ENCODE peak calls at places on chromosome 19, in seven cellular contexts. One of them, this sample, is unnamed.

GRCh38 chr19:10353793-10354391 is 14.5 kb upstream of the ICAM3 start:
- DNase-seq in PC-3: peak
- DNase-seq in C1 segment of cervical spinal cord: no peak
- DNase-seq in activated CD4-positive, alpha-beta memory T cell treated with anti-CD3 and anti-CD28 coated beads, Interleukin-2, amount 10 ng/mL, durations not matched to agents 7 days and 5 days: peak
- DNase-seq in H54: no peak
- DNase-seq in GM04504: no peak
- DNase-seq in nephron progenitor cell: peak
- DNase-seq in this sample: no peak

GRCh38 chr19:49127674-49128544 is 8.6 kb downstream of the PPFIA3 start:
- DNase-seq in C1 segment of cervical spinal cord: peak
- DNase-seq in GM04504: peak
- DNase-seq in H54: peak
- DNase-seq in activated CD4-positive, alpha-beta memory T cell treated with anti-CD3 and anti-CD28 coated beads, Interleukin-2, amount 10 ng/mL, durations not matched to agents 7 days and 5 days: peak
- DNase-seq in PC-3: peak
- DNase-seq in nephron progenitor cell: peak
- DNase-seq in this sample: peak

GRCh38 chr19:52397310-52398090 is at the start of gene ZNF528:
- DNase-seq in GM04504: peak
- DNase-seq in C1 segment of cervical spinal cord: peak
- DNase-seq in activated CD4-positive, alpha-beta memory T cell treated with anti-CD3 and anti-CD28 coated beads, Interleukin-2, amount 10 ng/mL, durations not matched to agents 7 days and 5 days: peak
- DNase-seq in PC-3: peak
- DNase-seq in H54: peak
- DNase-seq in nephron progenitor cell: peak
- DNase-seq in this sample: peak

GRCh38 chr19:40685563-40685962 is 4.9 kb downstream of the NUMBL start:
- DNase-seq in activated CD4-positive, alpha-beta memory T cell treated with anti-CD3 and anti-CD28 coated beads, Interleukin-2, amount 10 ng/mL, durations not matched to agents 7 days and 5 days: no peak
- DNase-seq in nephron progenitor cell: no peak
- DNase-seq in PC-3: no peak
- DNase-seq in GM04504: no peak
- DNase-seq in H54: no peak
- DNase-seq in C1 segment of cervical spinal cord: no peak
- DNase-seq in this sample: no peak

GRCh38 chr19:12766051-12766521 is 9.3 kb downstream of the HOOK2 start:
- DNase-seq in nephron progenitor cell: peak
- DNase-seq in activated CD4-positive, alpha-beta memory T cell treated with anti-CD3 and anti-CD28 coated beads, Interleukin-2, amount 10 ng/mL, durations not matched to agents 7 days and 5 days: peak
- DNase-seq in H54: peak
- DNase-seq in C1 segment of cervical spinal cord: no peak
- DNase-seq in PC-3: peak
- DNase-seq in GM04504: no peak
- DNase-seq in this sample: no peak

GRCh38 chr19:39157275-39157996 is 31.9 kb downstream of the PAK4 start:
- DNase-seq in GM04504: no peak
- DNase-seq in PC-3: no peak
- DNase-seq in H54: no peak
- DNase-seq in activated CD4-positive, alpha-beta memory T cell treated with anti-CD3 and anti-CD28 coated beads, Interleukin-2, amount 10 ng/mL, durations not matched to agents 7 days and 5 days: no peak
- DNase-seq in C1 segment of cervical spinal cord: no peak
- DNase-seq in nephron progenitor cell: no peak
- DNase-seq in this sample: no peak

GRCh38 chr19:4456843-4457653 is 546 bp downstream of the UBXN6 start:
- DNase-seq in nephron progenitor cell: peak
- DNase-seq in C1 segment of cervical spinal cord: peak
- DNase-seq in PC-3: no peak
- DNase-seq in activated CD4-positive, alpha-beta memory T cell treated with anti-CD3 and anti-CD28 coated beads, Interleukin-2, amount 10 ng/mL, durations not matched to agents 7 days and 5 days: peak
- DNase-seq in H54: no peak
- DNase-seq in GM04504: peak
- DNase-seq in this sample: peak

GRCh38 chr19:19459707-19460251 is 54.3 kb downstream of the GATAD2A start:
- DNase-seq in activated CD4-positive, alpha-beta memory T cell treated with anti-CD3 and anti-CD28 coated beads, Interleukin-2, amount 10 ng/mL, durations not matched to agents 7 days and 5 days: peak
- DNase-seq in nephron progenitor cell: no peak
- DNase-seq in PC-3: peak
- DNase-seq in C1 segment of cervical spinal cord: no peak
- DNase-seq in H54: peak
- DNase-seq in GM04504: peak
- DNase-seq in this sample: peak

GRCh38 chr19:17871878-17872250 is at the start of gene SLC5A5:
- DNase-seq in PC-3: peak
- DNase-seq in activated CD4-positive, alpha-beta memory T cell treated with anti-CD3 and anti-CD28 coated beads, Interleukin-2, amount 10 ng/mL, durations not matched to agents 7 days and 5 days: peak
- DNase-seq in C1 segment of cervical spinal cord: no peak
- DNase-seq in nephron progenitor cell: peak
- DNase-seq in H54: no peak
- DNase-seq in GM04504: no peak
- DNase-seq in this sample: no peak

GRCh38 chr19:7598180-7598579 is 2.5 kb downstream of the CAMSAP3 start:
- DNase-seq in PC-3: no peak
- DNase-seq in activated CD4-positive, alpha-beta memory T cell treated with anti-CD3 and anti-CD28 coated beads, Interleukin-2, amount 10 ng/mL, durations not matched to agents 7 days and 5 days: no peak
- DNase-seq in nephron progenitor cell: no peak
- DNase-seq in H54: no peak
- DNase-seq in GM04504: no peak
- DNase-seq in C1 segment of cervical spinal cord: no peak
- DNase-seq in this sample: no peak

GRCh38 chr19:19321143-19321577 is 531 bp downstream of the MAU2 start:
- DNase-seq in GM04504: no peak
- DNase-seq in activated CD4-positive, alpha-beta memory T cell treated with anti-CD3 and anti-CD28 coated beads, Interleukin-2, amount 10 ng/mL, durations not matched to agents 7 days and 5 days: peak
- DNase-seq in C1 segment of cervical spinal cord: peak
- DNase-seq in nephron progenitor cell: peak
- DNase-seq in PC-3: peak
- DNase-seq in H54: no peak
- DNase-seq in this sample: no peak

GRCh38 chr19:14102756-14103155 is 12.2 kb upstream of the SAMD1 start:
- DNase-seq in H54: no peak
- DNase-seq in GM04504: no peak
- DNase-seq in C1 segment of cervical spinal cord: no peak
- DNase-seq in PC-3: no peak
- DNase-seq in nephron progenitor cell: no peak
- DNase-seq in activated CD4-positive, alpha-beta memory T cell treated with anti-CD3 and anti-CD28 coated beads, Interleukin-2, amount 10 ng/mL, durations not matched to agents 7 days and 5 days: no peak
- DNase-seq in this sample: no peak

GRCh38 chr19:6273701-6274601 is 5.8 kb downstream of the MLLT1 start:
- DNase-seq in C1 segment of cervical spinal cord: peak
- DNase-seq in activated CD4-positive, alpha-beta memory T cell treated with anti-CD3 and anti-CD28 coated beads, Interleukin-2, amount 10 ng/mL, durations not matched to agents 7 days and 5 days: no peak
- DNase-seq in H54: peak
- DNase-seq in nephron progenitor cell: peak
- DNase-seq in GM04504: peak
- DNase-seq in PC-3: peak
- DNase-seq in this sample: peak

GRCh38 chr19:17866312-17867012 is 5.3 kb upstream of the SLC5A5 start:
- DNase-seq in activated CD4-positive, alpha-beta memory T cell treated with anti-CD3 and anti-CD28 coated beads, Interleukin-2, amount 10 ng/mL, durations not matched to agents 7 days and 5 days: no peak
- DNase-seq in PC-3: no peak
- DNase-seq in nephron progenitor cell: no peak
- DNase-seq in C1 segment of cervical spinal cord: no peak
- DNase-seq in H54: no peak
- DNase-seq in GM04504: no peak
- DNase-seq in this sample: no peak

GRCh38 chr19:752652-753517 is 2.0 kb downstream of the MISP start:
- DNase-seq in PC-3: peak
- DNase-seq in activated CD4-positive, alpha-beta memory T cell treated with anti-CD3 and anti-CD28 coated beads, Interleukin-2, amount 10 ng/mL, durations not matched to agents 7 days and 5 days: no peak
- DNase-seq in nephron progenitor cell: peak
- DNase-seq in H54: peak
- DNase-seq in C1 segment of cervical spinal cord: no peak
- DNase-seq in GM04504: peak
- DNase-seq in this sample: peak

GRCh38 chr19:38145627-38146026 is 78.4 kb downstream of the DPF1 start:
- DNase-seq in activated CD4-positive, alpha-beta memory T cell treated with anti-CD3 and anti-CD28 coated beads, Interleukin-2, amount 10 ng/mL, durations not matched to agents 7 days and 5 days: no peak
- DNase-seq in nephron progenitor cell: no peak
- DNase-seq in PC-3: no peak
- DNase-seq in GM04504: no peak
- DNase-seq in H54: no peak
- DNase-seq in C1 segment of cervical spinal cord: no peak
- DNase-seq in this sample: no peak

GRCh38 chr19:40831502-40832430 is 18.5 kb downstream of the CYP2A6 start:
- DNase-seq in PC-3: peak
- DNase-seq in C1 segment of cervical spinal cord: no peak
- DNase-seq in H54: peak
- DNase-seq in GM04504: peak
- DNase-seq in nephron progenitor cell: no peak
- DNase-seq in activated CD4-positive, alpha-beta memory T cell treated with anti-CD3 and anti-CD28 coated beads, Interleukin-2, amount 10 ng/mL, durations not matched to agents 7 days and 5 days: no peak
- DNase-seq in this sample: peak

GRCh38 chr19:38912600-38913514 is 871 bp upstream of the CCER2 start:
- DNase-seq in PC-3: no peak
- DNase-seq in activated CD4-positive, alpha-beta memory T cell treated with anti-CD3 and anti-CD28 coated beads, Interleukin-2, amount 10 ng/mL, durations not matched to agents 7 days and 5 days: no peak
- DNase-seq in GM04504: no peak
- DNase-seq in H54: no peak
- DNase-seq in nephron progenitor cell: no peak
- DNase-seq in C1 segment of cervical spinal cord: no peak
- DNase-seq in this sample: no peak

GRCh38 chr19:50203281-50204080 is at the start of gene MYH14:
- DNase-seq in GM04504: no peak
- DNase-seq in activated CD4-positive, alpha-beta memory T cell treated with anti-CD3 and anti-CD28 coated beads, Interleukin-2, amount 10 ng/mL, durations not matched to agents 7 days and 5 days: no peak
- DNase-seq in H54: no peak
- DNase-seq in PC-3: peak
- DNase-seq in nephron progenitor cell: peak
- DNase-seq in C1 segment of cervical spinal cord: peak
- DNase-seq in this sample: no peak

GRCh38 chr19:10000171-10000826 is 10.0 kb downstream of the COL5A3 start:
- DNase-seq in nephron progenitor cell: peak
- DNase-seq in H54: peak
- DNase-seq in activated CD4-positive, alpha-beta memory T cell treated with anti-CD3 and anti-CD28 coated beads, Interleukin-2, amount 10 ng/mL, durations not matched to agents 7 days and 5 days: peak
- DNase-seq in C1 segment of cervical spinal cord: peak
- DNase-seq in GM04504: peak
- DNase-seq in PC-3: peak
- DNase-seq in this sample: no peak

GRCh38 chr19:46955813-46956371 is 63.7 kb upstream of the NPAS1 start:
- DNase-seq in H54: no peak
- DNase-seq in GM04504: no peak
- DNase-seq in nephron progenitor cell: no peak
- DNase-seq in PC-3: no peak
- DNase-seq in activated CD4-positive, alpha-beta memory T cell treated with anti-CD3 and anti-CD28 coated beads, Interleukin-2, amount 10 ng/mL, durations not matched to agents 7 days and 5 days: peak
- DNase-seq in C1 segment of cervical spinal cord: no peak
- DNase-seq in this sample: no peak

GRCh38 chr19:55353356-55353802 is 1.1 kb downstream of the COX6B2 start:
- DNase-seq in PC-3: peak
- DNase-seq in H54: no peak
- DNase-seq in activated CD4-positive, alpha-beta memory T cell treated with anti-CD3 and anti-CD28 coated beads, Interleukin-2, amount 10 ng/mL, durations not matched to agents 7 days and 5 days: no peak
- DNase-seq in nephron progenitor cell: peak
- DNase-seq in GM04504: no peak
- DNase-seq in C1 segment of cervical spinal cord: no peak
- DNase-seq in this sample: no peak

GRCh38 chr19:4352701-4353121 is 9.3 kb downstream of the MPND start:
- DNase-seq in C1 segment of cervical spinal cord: peak
- DNase-seq in H54: no peak
- DNase-seq in GM04504: no peak
- DNase-seq in activated CD4-positive, alpha-beta memory T cell treated with anti-CD3 and anti-CD28 coated beads, Interleukin-2, amount 10 ng/mL, durations not matched to agents 7 days and 5 days: peak
- DNase-seq in PC-3: peak
- DNase-seq in nephron progenitor cell: peak
- DNase-seq in this sample: no peak

GRCh38 chr19:42273407-42274064 is 4.5 kb downstream of the CIC start:
- DNase-seq in C1 segment of cervical spinal cord: no peak
- DNase-seq in nephron progenitor cell: no peak
- DNase-seq in activated CD4-positive, alpha-beta memory T cell treated with anti-CD3 and anti-CD28 coated beads, Interleukin-2, amount 10 ng/mL, durations not matched to agents 7 days and 5 days: no peak
- DNase-seq in GM04504: no peak
- DNase-seq in PC-3: no peak
- DNase-seq in H54: no peak
- DNase-seq in this sample: no peak

GRCh38 chr19:49896863-49897621 is at the start of gene IL4I1:
- DNase-seq in GM04504: no peak
- DNase-seq in H54: peak
- DNase-seq in C1 segment of cervical spinal cord: peak
- DNase-seq in PC-3: no peak
- DNase-seq in activated CD4-positive, alpha-beta memory T cell treated with anti-CD3 and anti-CD28 coated beads, Interleukin-2, amount 10 ng/mL, durations not matched to agents 7 days and 5 days: peak
- DNase-seq in nephron progenitor cell: no peak
- DNase-seq in this sample: no peak

GRCh38 chr19:33444238-33444992 is 70.9 kb downstream of the CEBPG start:
- DNase-seq in GM04504: no peak
- DNase-seq in H54: no peak
- DNase-seq in activated CD4-positive, alpha-beta memory T cell treated with anti-CD3 and anti-CD28 coated beads, Interleukin-2, amount 10 ng/mL, durations not matched to agents 7 days and 5 days: no peak
- DNase-seq in nephron progenitor cell: no peak
- DNase-seq in PC-3: no peak
- DNase-seq in C1 segment of cervical spinal cord: no peak
- DNase-seq in this sample: no peak

GRCh38 chr19:18502633-18503294 is 19.1 kb downstream of the ELL start:
- DNase-seq in nephron progenitor cell: no peak
- DNase-seq in H54: no peak
- DNase-seq in PC-3: no peak
- DNase-seq in GM04504: no peak
- DNase-seq in C1 segment of cervical spinal cord: peak
- DNase-seq in activated CD4-positive, alpha-beta memory T cell treated with anti-CD3 and anti-CD28 coated beads, Interleukin-2, amount 10 ng/mL, durations not matched to agents 7 days and 5 days: no peak
- DNase-seq in this sample: no peak

GRCh38 chr19:18717601-18718000 is 34.1 kb downstream of the CRTC1 start:
- DNase-seq in nephron progenitor cell: no peak
- DNase-seq in H54: no peak
- DNase-seq in C1 segment of cervical spinal cord: no peak
- DNase-seq in activated CD4-positive, alpha-beta memory T cell treated with anti-CD3 and anti-CD28 coated beads, Interleukin-2, amount 10 ng/mL, durations not matched to agents 7 days and 5 days: no peak
- DNase-seq in GM04504: no peak
- DNase-seq in PC-3: no peak
- DNase-seq in this sample: no peak

GRCh38 chr19:35031072-35031881 is 1.0 kb downstream of the SCN1B start:
- DNase-seq in GM04504: no peak
- DNase-seq in nephron progenitor cell: peak
- DNase-seq in PC-3: peak
- DNase-seq in C1 segment of cervical spinal cord: peak
- DNase-seq in activated CD4-positive, alpha-beta memory T cell treated with anti-CD3 and anti-CD28 coated beads, Interleukin-2, amount 10 ng/mL, durations not matched to agents 7 days and 5 days: no peak
- DNase-seq in H54: peak
- DNase-seq in this sample: no peak

GRCh38 chr19:34393629-34394028 is 10.6 kb upstream of the PDCD2L start:
- DNase-seq in activated CD4-positive, alpha-beta memory T cell treated with anti-CD3 and anti-CD28 coated beads, Interleukin-2, amount 10 ng/mL, durations not matched to agents 7 days and 5 days: no peak
- DNase-seq in C1 segment of cervical spinal cord: no peak
- DNase-seq in nephron progenitor cell: no peak
- DNase-seq in PC-3: no peak
- DNase-seq in GM04504: no peak
- DNase-seq in H54: no peak
- DNase-seq in this sample: peak

GRCh38 chr19:4077800-4078683 is 11.3 kb upstream of the ZBTB7A start:
- DNase-seq in PC-3: peak
- DNase-seq in C1 segment of cervical spinal cord: peak
- DNase-seq in GM04504: no peak
- DNase-seq in activated CD4-positive, alpha-beta memory T cell treated with anti-CD3 and anti-CD28 coated beads, Interleukin-2, amount 10 ng/mL, durations not matched to agents 7 days and 5 days: peak
- DNase-seq in H54: no peak
- DNase-seq in nephron progenitor cell: peak
- DNase-seq in this sample: no peak